ENCODE peak calls at places on chromosomes 1 and 21, in five cellular contexts. One of them, this sample, is unnamed.

GRCh38 chr1:109821221-109821669 is 57.5 kb upstream of the EPS8L3 start:
- DNase-seq in cardiac muscle cell: peak; percentile 95
- DNase-seq in fibroblast of lung: peak; percentile 96
- DNase-seq in AG04450: peak; percentile 83
- DNase-seq in heart right ventricle: no peak
- DNase-seq in this sample: no peak

GRCh38 chr1:56709269-56709880 is 64.3 kb downstream of the PRKAA2 start:
- DNase-seq in cardiac muscle cell: peak; percentile 68
- DNase-seq in fibroblast of lung: peak; percentile 51
- DNase-seq in AG04450: peak; percentile 29
- DNase-seq in heart right ventricle: no peak
- DNase-seq in this sample: no peak

GRCh38 chr1:20083178-20083944 is 13.4 kb downstream of the PLA2G5 start:
- DNase-seq in cardiac muscle cell: no peak
- DNase-seq in fibroblast of lung: no peak
- DNase-seq in AG04450: no peak
- DNase-seq in heart right ventricle: no peak
- DNase-seq in this sample: no peak

GRCh38 chr1:48250572-48250971 is 28.1 kb downstream of the SLC5A9 start:
- DNase-seq in cardiac muscle cell: no peak
- DNase-seq in fibroblast of lung: no peak
- DNase-seq in AG04450: no peak
- DNase-seq in heart right ventricle: no peak
- DNase-seq in this sample: no peak

GRCh38 chr21:16243396-16243795 is 513.6 kb downstream of the USP25 start:
- DNase-seq in cardiac muscle cell: no peak
- DNase-seq in fibroblast of lung: no peak
- DNase-seq in AG04450: no peak
- DNase-seq in heart right ventricle: no peak
- DNase-seq in this sample: no peak

GRCh38 chr1:13781907-13782633 is 82.1 kb downstream of the PRDM2 start:
- DNase-seq in cardiac muscle cell: peak; percentile 71
- DNase-seq in fibroblast of lung: peak; percentile 82
- DNase-seq in AG04450: peak; percentile 48
- DNase-seq in heart right ventricle: no peak
- DNase-seq in this sample: peak; percentile 35

GRCh38 chr1:84997667-84998600 is 1.0 kb upstream of the MCOLN2 start:
- DNase-seq in cardiac muscle cell: no peak
- DNase-seq in fibroblast of lung: peak; percentile 14
- DNase-seq in AG04450: no peak
- DNase-seq in heart right ventricle: peak; percentile 13
- DNase-seq in this sample: peak; percentile 14

GRCh38 chr1:229270547-229271447 is at the start of gene RAB4A:
- DNase-seq in cardiac muscle cell: peak; percentile 93
- DNase-seq in fibroblast of lung: peak; percentile 82
- DNase-seq in AG04450: peak; percentile 54
- DNase-seq in heart right ventricle: peak; percentile 90
- DNase-seq in this sample: peak; percentile 86

GRCh38 chr1:5954964-5955363 is 37.3 kb downstream of the NPHP4 start:
- DNase-seq in cardiac muscle cell: no peak
- DNase-seq in fibroblast of lung: no peak
- DNase-seq in AG04450: no peak
- DNase-seq in heart right ventricle: no peak
- DNase-seq in this sample: no peak

GRCh38 chr1:42456010-42456753 is at the start of the genes PPCS and ZMYND12:
- DNase-seq in cardiac muscle cell: peak; percentile 90
- DNase-seq in fibroblast of lung: peak; percentile 87
- DNase-seq in AG04450: peak; percentile 33
- DNase-seq in heart right ventricle: peak; percentile 83
- DNase-seq in this sample: peak; percentile 94

GRCh38 chr1:93219443-93219842 is 38.9 kb downstream of the CCDC18 start:
- DNase-seq in cardiac muscle cell: no peak
- DNase-seq in fibroblast of lung: peak; percentile 71
- DNase-seq in AG04450: no peak
- DNase-seq in heart right ventricle: no peak
- DNase-seq in this sample: no peak

GRCh38 chr1:193143285-193143684 is 21.5 kb downstream of the CDC73 start:
- DNase-seq in cardiac muscle cell: peak; percentile 44
- DNase-seq in fibroblast of lung: no peak
- DNase-seq in AG04450: no peak
- DNase-seq in heart right ventricle: no peak
- DNase-seq in this sample: no peak

GRCh38 chr1:26177182-26177684 is at the start of gene CNKSR1:
- DNase-seq in cardiac muscle cell: no peak
- DNase-seq in fibroblast of lung: no peak
- DNase-seq in AG04450: no peak
- DNase-seq in heart right ventricle: no peak
- DNase-seq in this sample: no peak

GRCh38 chr1:26280333-26281042 is 602 bp downstream of the SH3BGRL3 start:
- DNase-seq in cardiac muscle cell: no peak
- DNase-seq in fibroblast of lung: peak; percentile 53
- DNase-seq in AG04450: no peak
- DNase-seq in heart right ventricle: no peak
- DNase-seq in this sample: no peak

GRCh38 chr1:33724348-33724747 is 139.5 kb upstream of the HMGB4 start:
- DNase-seq in cardiac muscle cell: no peak
- DNase-seq in fibroblast of lung: no peak
- DNase-seq in AG04450: no peak
- DNase-seq in heart right ventricle: no peak
- DNase-seq in this sample: peak; percentile 24

GRCh38 chr1:214445201-214445600 is 106.2 kb downstream of the PTPN14 start:
- DNase-seq in cardiac muscle cell: no peak
- DNase-seq in fibroblast of lung: peak; percentile 54
- DNase-seq in AG04450: no peak
- DNase-seq in heart right ventricle: no peak
- DNase-seq in this sample: no peak

GRCh38 chr1:161731241-161731640 is 9.9 kb downstream of the FCRLB start:
- DNase-seq in cardiac muscle cell: no peak
- DNase-seq in fibroblast of lung: no peak
- DNase-seq in AG04450: no peak
- DNase-seq in heart right ventricle: no peak
- DNase-seq in this sample: no peak

GRCh38 chr1:16111771-16112557 is 38.5 kb upstream of the FAM131C start:
- DNase-seq in cardiac muscle cell: peak; percentile 86
- DNase-seq in fibroblast of lung: peak; percentile 94
- DNase-seq in AG04450: peak; percentile 53
- DNase-seq in heart right ventricle: no peak
- DNase-seq in this sample: peak; percentile 75

GRCh38 chr1:206420471-206420870 is 49.8 kb upstream of the IKBKE start:
- DNase-seq in cardiac muscle cell: no peak
- DNase-seq in fibroblast of lung: peak; percentile 9
- DNase-seq in AG04450: no peak
- DNase-seq in heart right ventricle: no peak
- DNase-seq in this sample: no peak

GRCh38 chr1:2383576-2383975 is 7.8 kb downstream of the MORN1 start:
- DNase-seq in cardiac muscle cell: no peak
- DNase-seq in fibroblast of lung: no peak
- DNase-seq in AG04450: no peak
- DNase-seq in heart right ventricle: peak; percentile 4
- DNase-seq in this sample: no peak

GRCh38 chr1:173393655-173393993 is 83.5 kb upstream of the PRDX6 start:
- DNase-seq in cardiac muscle cell: peak; percentile 79
- DNase-seq in fibroblast of lung: peak; percentile 67
- DNase-seq in AG04450: peak; percentile 37
- DNase-seq in heart right ventricle: no peak
- DNase-seq in this sample: no peak

GRCh38 chr1:15180189-15180588 is 26.6 kb downstream of the TMEM51 start:
- DNase-seq in cardiac muscle cell: no peak
- DNase-seq in fibroblast of lung: peak; percentile 30
- DNase-seq in AG04450: no peak
- DNase-seq in heart right ventricle: no peak
- DNase-seq in this sample: no peak

DNA sequence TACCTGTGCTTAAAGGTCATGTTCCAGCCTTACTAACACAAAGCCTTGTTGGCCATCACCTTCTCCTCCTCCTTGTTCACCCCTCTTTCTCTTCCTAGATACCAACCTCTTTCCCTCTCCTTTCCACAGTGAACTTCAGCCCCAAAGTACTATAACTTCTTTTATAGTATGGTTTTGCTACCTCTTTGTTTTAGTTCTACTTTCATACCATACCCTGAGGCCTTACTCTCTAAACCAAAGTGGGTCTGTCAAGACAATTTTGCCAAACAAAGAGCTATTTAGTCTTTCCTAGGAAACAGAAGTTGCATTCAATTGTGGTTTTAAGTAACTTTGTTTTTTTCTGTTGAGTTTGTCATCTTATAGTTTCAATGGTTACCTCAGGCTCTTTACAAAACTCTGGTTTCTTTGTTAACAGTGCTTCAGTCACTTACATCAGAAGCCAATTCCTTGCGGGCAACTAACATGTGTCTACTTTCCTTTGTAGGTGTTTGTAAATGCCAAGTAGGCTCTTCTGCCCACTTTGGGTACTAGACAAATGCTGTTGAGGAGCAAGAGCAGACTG is 623.9 kb upstream of the PKN2 start:
- DNase-seq in cardiac muscle cell: no peak
- DNase-seq in fibroblast of lung: no peak
- DNase-seq in AG04450: no peak
- DNase-seq in heart right ventricle: no peak
- DNase-seq in this sample: no peak
- H3K27ac ChIP-seq in cardiac muscle cell: no peak overlapping the region
- H3K27ac ChIP-seq in fibroblast of lung: no peak overlapping the region
- H3K27ac ChIP-seq in AG04450: no peak overlapping the region
- H3K27ac ChIP-seq in heart right ventricle: no peak overlapping the region
- H3K27ac ChIP-seq in this sample: no peak overlapping the region

GRCh38 chr1:118992868-118993711 is 4.9 kb upstream of the TBX15 start:
- DNase-seq in cardiac muscle cell: no peak
- DNase-seq in fibroblast of lung: no peak
- DNase-seq in AG04450: no peak
- DNase-seq in heart right ventricle: no peak
- DNase-seq in this sample: no peak

GRCh38 chr1:118992426-118992825 is 4.3 kb upstream of the TBX15 start:
- DNase-seq in cardiac muscle cell: no peak
- DNase-seq in fibroblast of lung: no peak
- DNase-seq in AG04450: no peak
- DNase-seq in heart right ventricle: no peak
- DNase-seq in this sample: no peak

GRCh38 chr1:118989878-118990378 is 1.8 kb upstream of the TBX15 start:
- DNase-seq in cardiac muscle cell: no peak
- DNase-seq in fibroblast of lung: no peak
- DNase-seq in AG04450: no peak
- DNase-seq in heart right ventricle: no peak
- DNase-seq in this sample: no peak

GRCh38 chr1:118990513-118991131 is 2.5 kb upstream of the TBX15 start:
- DNase-seq in cardiac muscle cell: no peak
- DNase-seq in fibroblast of lung: no peak
- DNase-seq in AG04450: no peak
- DNase-seq in heart right ventricle: no peak
- DNase-seq in this sample: no peak

DNA sequence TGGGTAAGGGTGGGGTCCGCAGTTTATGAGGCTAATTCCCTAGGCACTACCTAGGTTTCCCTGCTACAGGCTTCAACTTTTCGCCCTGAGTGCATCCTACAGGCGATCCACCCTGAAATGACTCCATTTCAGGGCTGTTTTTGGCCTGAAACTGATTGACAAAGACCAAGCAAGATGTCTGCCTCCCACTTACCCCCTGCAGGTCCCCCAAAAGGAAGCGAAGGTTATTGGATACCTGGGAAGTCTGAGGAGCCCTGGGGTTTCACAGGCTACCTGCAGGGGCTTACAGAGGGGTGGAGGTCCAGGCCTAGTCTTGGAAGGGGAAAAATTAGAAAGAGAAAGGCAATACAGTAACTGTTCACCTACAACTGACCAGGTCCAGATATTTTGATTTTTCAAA is 3.3 kb upstream of the TBX15 start:
- DNase-seq in cardiac muscle cell: no peak
- DNase-seq in fibroblast of lung: no peak
- DNase-seq in AG04450: no peak
- DNase-seq in heart right ventricle: no peak
- DNase-seq in this sample: no peak
- H3K27me3 ChIP-seq in cardiac muscle cell: peaks cover 100% of the 10 kb centered on the region
- H3K27me3 ChIP-seq in fibroblast of lung: peaks cover 79% of the 10 kb centered on the region
- H3K27me3 ChIP-seq in AG04450: peaks cover 99% of the 10 kb centered on the region
- H3K27me3 ChIP-seq in heart right ventricle: peaks cover 100% of the 10 kb centered on the region
- H3K27me3 ChIP-seq in this sample: peaks cover 4% of the 10 kb centered on the region

GRCh38 chr21:43193651-43194302 is 25.0 kb downstream of the CRYAA start:
- DNase-seq in cardiac muscle cell: peak; percentile 90
- DNase-seq in fibroblast of lung: peak; percentile 87
- DNase-seq in AG04450: peak; percentile 46
- DNase-seq in heart right ventricle: peak; percentile 62
- DNase-seq in this sample: peak; percentile 16
- H3K27ac ChIP-seq in cardiac muscle cell: no peak overlapping the region
- H3K27ac ChIP-seq in fibroblast of lung: no peak overlapping the region
- H3K27ac ChIP-seq in AG04450: peak overlapping the region; percentile 21
- H3K27ac ChIP-seq in heart right ventricle: peak overlapping the region; percentile 68
- H3K27ac ChIP-seq in this sample: no peak overlapping the region

DNA sequence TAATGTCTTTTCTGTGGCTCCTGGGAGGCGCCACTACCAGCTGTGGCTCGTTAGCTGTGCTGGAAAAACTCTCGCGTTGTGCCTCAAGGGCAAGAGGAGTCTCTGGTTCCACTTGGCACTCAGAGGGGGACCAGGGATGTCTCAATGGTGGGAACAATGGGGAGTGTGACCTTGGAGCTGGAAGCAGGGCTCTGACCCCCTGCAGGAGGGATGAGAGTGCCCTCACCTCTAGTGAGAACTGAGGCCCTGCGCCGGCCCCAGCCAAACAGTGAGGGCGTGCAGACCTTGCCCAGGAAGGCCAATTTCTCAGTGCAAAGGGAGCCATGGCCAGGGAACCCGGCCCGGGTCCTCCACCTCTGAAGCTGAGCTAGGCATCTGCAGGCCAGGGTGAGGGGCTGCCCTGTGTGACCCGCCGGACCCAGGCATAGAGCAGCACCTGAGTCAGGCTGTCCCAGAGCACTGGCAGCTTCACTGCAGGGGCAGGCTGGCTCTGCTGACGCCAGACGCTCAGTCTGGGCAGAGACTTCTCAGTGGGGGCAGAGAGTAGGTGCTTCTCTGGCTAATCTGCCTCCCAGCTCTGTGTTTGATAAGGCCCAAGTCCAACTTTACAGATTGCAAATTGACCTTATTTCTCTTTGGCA is 1.8 kb downstream of the RD3 start:
- DNase-seq in cardiac muscle cell: no peak
- DNase-seq in fibroblast of lung: no peak
- DNase-seq in AG04450: no peak
- DNase-seq in heart right ventricle: no peak
- DNase-seq in this sample: no peak
- H3K27me3 ChIP-seq in cardiac muscle cell: no peaks in the 10 kb centered on the region
- H3K27me3 ChIP-seq in fibroblast of lung: peaks cover 11% of the 10 kb centered on the region
- H3K27me3 ChIP-seq in AG04450: peaks cover 35% of the 10 kb centered on the region
- H3K27me3 ChIP-seq in heart right ventricle: no peaks in the 10 kb centered on the region
- H3K27me3 ChIP-seq in this sample: no peaks in the 10 kb centered on the region

GRCh38 chr1:178451529-178451928 is 45.2 kb downstream of the CLEC20A start:
- DNase-seq in cardiac muscle cell: peak; percentile 46
- DNase-seq in fibroblast of lung: peak; percentile 74
- DNase-seq in AG04450: peak; percentile 30
- DNase-seq in heart right ventricle: no peak
- DNase-seq in this sample: no peak
- H3K27ac ChIP-seq in cardiac muscle cell: no peak overlapping the region
- H3K27ac ChIP-seq in fibroblast of lung: no peak overlapping the region
- H3K27ac ChIP-seq in AG04450: no peak overlapping the region
- H3K27ac ChIP-seq in heart right ventricle: no peak overlapping the region
- H3K27ac ChIP-seq in this sample: no peak overlapping the region